ENCODE peak calls at places on chromosomes 5 and 9, in eight cellular contexts. One of them, this sample, is unnamed.

GRCh38 chr5:54658014-54658413 is 140.5 kb downstream of the SNX18 start:
- DNase-seq in transverse colon: no peak
- DNase-seq in spleen: no peak
- DNase-seq in stomach: no peak
- DNase-seq in prostate gland: no peak
- DNase-seq in suprapubic skin: no peak
- DNase-seq in HepG2: no peak
- DNase-seq in H1: no peak
- DNase-seq in this sample: no peak

GRCh38 chr5:39755986-39756385 is 331.2 kb upstream of the DAB2 start:
- DNase-seq in H1: no peak
- DNase-seq in prostate gland: no peak
- DNase-seq in suprapubic skin: no peak
- DNase-seq in spleen: no peak
- DNase-seq in stomach: no peak
- DNase-seq in transverse colon: no peak
- DNase-seq in HepG2: no peak
- DNase-seq in this sample: no peak

GRCh38 chr5:146825033-146825432 is 53.5 kb downstream of the PPP2R2B start:
- DNase-seq in suprapubic skin: no peak
- DNase-seq in prostate gland: no peak
- DNase-seq in H1: no peak
- DNase-seq in spleen: no peak
- DNase-seq in stomach: no peak
- DNase-seq in transverse colon: no peak
- DNase-seq in HepG2: peak; percentile 6
- DNase-seq in this sample: no peak

GRCh38 chr9:34459941-34460340 is 1.3 kb downstream of the DNAI1 start:
- DNase-seq in HepG2: no peak
- DNase-seq in transverse colon: no peak
- DNase-seq in prostate gland: no peak
- DNase-seq in spleen: no peak
- DNase-seq in stomach: no peak
- DNase-seq in H1: no peak
- DNase-seq in suprapubic skin: no peak
- DNase-seq in this sample: no peak

GRCh38 chr9:77433675-77434445 is 214.3 kb downstream of the GNA14 start:
- DNase-seq in spleen: no peak
- DNase-seq in suprapubic skin: no peak
- DNase-seq in stomach: peak; percentile 61
- DNase-seq in H1: no peak
- DNase-seq in prostate gland: peak; percentile 58
- DNase-seq in transverse colon: peak; percentile 55
- DNase-seq in HepG2: peak; percentile 48
- DNase-seq in this sample: peak; percentile 32

GRCh38 chr5:179280095-179280490 is 65.2 kb downstream of the ADAMTS2 start:
- DNase-seq in H1: no peak
- DNase-seq in HepG2: no peak
- DNase-seq in prostate gland: no peak
- DNase-seq in suprapubic skin: no peak
- DNase-seq in transverse colon: no peak
- DNase-seq in stomach: no peak
- DNase-seq in spleen: no peak
- DNase-seq in this sample: no peak

GRCh38 chr5:98432378-98432777 is 341.1 kb upstream of the RGMB start:
- DNase-seq in prostate gland: no peak
- DNase-seq in spleen: no peak
- DNase-seq in stomach: no peak
- DNase-seq in H1: peak; percentile 50
- DNase-seq in HepG2: no peak
- DNase-seq in transverse colon: no peak
- DNase-seq in suprapubic skin: no peak
- DNase-seq in this sample: no peak

GRCh38 chr5:160071521-160072299 is 47.5 kb downstream of the PWWP2A start:
- DNase-seq in H1: no peak
- DNase-seq in stomach: no peak
- DNase-seq in spleen: no peak
- DNase-seq in transverse colon: no peak
- DNase-seq in HepG2: no peak
- DNase-seq in suprapubic skin: no peak
- DNase-seq in prostate gland: no peak
- DNase-seq in this sample: no peak

GRCh38 chr5:138752341-138752950 is 779 bp upstream of the CTNNA1 start:
- DNase-seq in HepG2: peak; percentile 39
- DNase-seq in H1: no peak
- DNase-seq in prostate gland: peak; percentile 44
- DNase-seq in stomach: no peak
- DNase-seq in spleen: no peak
- DNase-seq in transverse colon: peak; percentile 25
- DNase-seq in suprapubic skin: peak; percentile 76
- DNase-seq in this sample: peak; percentile 28

GRCh38 chr9:127196826-127197145 is 67.8 kb upstream of the GARNL3 start:
- DNase-seq in H1: no peak
- DNase-seq in spleen: no peak
- DNase-seq in transverse colon: no peak
- DNase-seq in suprapubic skin: no peak
- DNase-seq in HepG2: no peak
- DNase-seq in stomach: no peak
- DNase-seq in prostate gland: no peak
- DNase-seq in this sample: no peak

GRCh38 chr9:136671646-136672430 is 9.1 kb downstream of the EGFL7 start:
- DNase-seq in stomach: no peak
- DNase-seq in H1: no peak
- DNase-seq in transverse colon: no peak
- DNase-seq in prostate gland: no peak
- DNase-seq in spleen: no peak
- DNase-seq in suprapubic skin: no peak
- DNase-seq in HepG2: no peak
- DNase-seq in this sample: no peak

GRCh38 chr9:126637002-126637849 is 23.5 kb downstream of the LMX1B start:
- DNase-seq in HepG2: no peak
- DNase-seq in H1: no peak
- DNase-seq in stomach: no peak
- DNase-seq in prostate gland: no peak
- DNase-seq in suprapubic skin: no peak
- DNase-seq in spleen: no peak
- DNase-seq in transverse colon: no peak
- DNase-seq in this sample: no peak

GRCh38 chr9:92763721-92764380 is 782 bp downstream of the BICD2 start:
- DNase-seq in H1: no peak
- DNase-seq in stomach: no peak
- DNase-seq in transverse colon: peak; percentile 42
- DNase-seq in HepG2: no peak
- DNase-seq in suprapubic skin: no peak
- DNase-seq in spleen: peak; percentile 93
- DNase-seq in prostate gland: no peak
- DNase-seq in this sample: no peak

GRCh38 chr5:66230551-66230950 is 86.5 kb downstream of the SREK1 start:
- DNase-seq in suprapubic skin: no peak
- DNase-seq in transverse colon: no peak
- DNase-seq in HepG2: no peak
- DNase-seq in H1: no peak
- DNase-seq in prostate gland: no peak
- DNase-seq in stomach: no peak
- DNase-seq in spleen: no peak
- DNase-seq in this sample: no peak

GRCh38 chr5:1015545-1015944 is 6.9 kb downstream of the NKD2 start:
- DNase-seq in HepG2: no peak
- DNase-seq in prostate gland: no peak
- DNase-seq in suprapubic skin: no peak
- DNase-seq in spleen: no peak
- DNase-seq in stomach: no peak
- DNase-seq in transverse colon: no peak
- DNase-seq in H1: no peak
- DNase-seq in this sample: no peak

GRCh38 chr9:121718063-121718462 is 66.6 kb downstream of the DAB2IP start:
- DNase-seq in suprapubic skin: no peak
- DNase-seq in transverse colon: no peak
- DNase-seq in H1: no peak
- DNase-seq in stomach: no peak
- DNase-seq in spleen: no peak
- DNase-seq in prostate gland: no peak
- DNase-seq in HepG2: no peak
- DNase-seq in this sample: no peak

GRCh38 chr5:159510282-159510681 is 180.0 kb upstream of the IL12B start:
- DNase-seq in stomach: no peak
- DNase-seq in HepG2: peak; percentile 3
- DNase-seq in prostate gland: peak; percentile 79
- DNase-seq in transverse colon: peak; percentile 31
- DNase-seq in suprapubic skin: peak; percentile 84
- DNase-seq in H1: peak; percentile 53
- DNase-seq in spleen: peak; percentile 74
- DNase-seq in this sample: peak; percentile 68

GRCh38 chr9:18297532-18297872 is 176.5 kb upstream of the ADAMTSL1 start:
- DNase-seq in HepG2: peak; percentile 4
- DNase-seq in prostate gland: no peak
- DNase-seq in H1: peak; percentile 34
- DNase-seq in spleen: no peak
- DNase-seq in stomach: no peak
- DNase-seq in transverse colon: no peak
- DNase-seq in suprapubic skin: no peak
- DNase-seq in this sample: no peak

GRCh38 chr5:180402716-180403115 is 49.6 kb upstream of the GFPT2 start:
- DNase-seq in H1: no peak
- DNase-seq in transverse colon: no peak
- DNase-seq in prostate gland: no peak
- DNase-seq in HepG2: no peak
- DNase-seq in stomach: no peak
- DNase-seq in suprapubic skin: no peak
- DNase-seq in spleen: no peak
- DNase-seq in this sample: no peak

GRCh38 chr5:12245429-12245828 is 341.2 kb upstream of the CTNND2 start:
- DNase-seq in spleen: no peak
- DNase-seq in HepG2: no peak
- DNase-seq in prostate gland: no peak
- DNase-seq in H1: no peak
- DNase-seq in transverse colon: no peak
- DNase-seq in suprapubic skin: no peak
- DNase-seq in stomach: no peak
- DNase-seq in this sample: no peak

GRCh38 chr5:27140831-27141230 is 102.4 kb upstream of the CDH9 start:
- DNase-seq in suprapubic skin: no peak
- DNase-seq in stomach: no peak
- DNase-seq in H1: no peak
- DNase-seq in spleen: no peak
- DNase-seq in transverse colon: no peak
- DNase-seq in prostate gland: no peak
- DNase-seq in HepG2: no peak
- DNase-seq in this sample: no peak

GRCh38 chr9:95336281-95336680 is 18.8 kb upstream of the FANCC start:
- DNase-seq in HepG2: peak; percentile 30
- DNase-seq in prostate gland: no peak
- DNase-seq in H1: no peak
- DNase-seq in spleen: no peak
- DNase-seq in transverse colon: no peak
- DNase-seq in stomach: no peak
- DNase-seq in suprapubic skin: no peak
- DNase-seq in this sample: no peak

GRCh38 chr9:107770716-107771115 is 281.1 kb upstream of the KLF4 start:
- DNase-seq in suprapubic skin: no peak
- DNase-seq in prostate gland: no peak
- DNase-seq in H1: no peak
- DNase-seq in transverse colon: no peak
- DNase-seq in stomach: no peak
- DNase-seq in HepG2: no peak
- DNase-seq in spleen: no peak
- DNase-seq in this sample: no peak

GRCh38 chr5:122701640-122702523 is 73.0 kb upstream of the SNX2 start:
- DNase-seq in spleen: no peak
- DNase-seq in prostate gland: no peak
- DNase-seq in transverse colon: peak; percentile 9
- DNase-seq in suprapubic skin: no peak
- DNase-seq in stomach: no peak
- DNase-seq in H1: no peak
- DNase-seq in HepG2: no peak
- DNase-seq in this sample: no peak
- TF ChIP-seq POLR2AphosphoS5 in spleen: peak; percentile 71
- TF ChIP-seq POLR2AphosphoS5 in prostate gland: no peak
- TF ChIP-seq POLR2AphosphoS5 in transverse colon: no peak
- TF ChIP-seq POLR2AphosphoS5 in suprapubic skin: no peak
- TF ChIP-seq POLR2AphosphoS5 in stomach: no peak
- TF ChIP-seq POLR2AphosphoS5 in H1: no peak
- TF ChIP-seq POLR2AphosphoS5 in HepG2: no peak
- TF ChIP-seq POLR2AphosphoS5 in this sample: no peak

GRCh38 chr9:3922846-3923245 is 377.0 kb downstream of the GLIS3 start:
- DNase-seq in transverse colon: no peak
- DNase-seq in HepG2: no peak
- DNase-seq in prostate gland: no peak
- DNase-seq in stomach: no peak
- DNase-seq in suprapubic skin: no peak
- DNase-seq in H1: no peak
- DNase-seq in spleen: no peak
- DNase-seq in this sample: no peak
- H3K9me3 ChIP-seq in transverse colon: no peaks in the 10 kb centered on the region
- H3K9me3 ChIP-seq in HepG2: no peaks in the 10 kb centered on the region
- H3K9me3 ChIP-seq in prostate gland: no peaks in the 10 kb centered on the region
- H3K9me3 ChIP-seq in stomach: no peaks in the 10 kb centered on the region
- H3K9me3 ChIP-seq in suprapubic skin: no peaks in the 10 kb centered on the region
- H3K9me3 ChIP-seq in H1: no peaks in the 10 kb centered on the region
- H3K9me3 ChIP-seq in spleen: no peaks in the 10 kb centered on the region
- H3K9me3 ChIP-seq in this sample: no peaks in the 10 kb centered on the region

DNA sequence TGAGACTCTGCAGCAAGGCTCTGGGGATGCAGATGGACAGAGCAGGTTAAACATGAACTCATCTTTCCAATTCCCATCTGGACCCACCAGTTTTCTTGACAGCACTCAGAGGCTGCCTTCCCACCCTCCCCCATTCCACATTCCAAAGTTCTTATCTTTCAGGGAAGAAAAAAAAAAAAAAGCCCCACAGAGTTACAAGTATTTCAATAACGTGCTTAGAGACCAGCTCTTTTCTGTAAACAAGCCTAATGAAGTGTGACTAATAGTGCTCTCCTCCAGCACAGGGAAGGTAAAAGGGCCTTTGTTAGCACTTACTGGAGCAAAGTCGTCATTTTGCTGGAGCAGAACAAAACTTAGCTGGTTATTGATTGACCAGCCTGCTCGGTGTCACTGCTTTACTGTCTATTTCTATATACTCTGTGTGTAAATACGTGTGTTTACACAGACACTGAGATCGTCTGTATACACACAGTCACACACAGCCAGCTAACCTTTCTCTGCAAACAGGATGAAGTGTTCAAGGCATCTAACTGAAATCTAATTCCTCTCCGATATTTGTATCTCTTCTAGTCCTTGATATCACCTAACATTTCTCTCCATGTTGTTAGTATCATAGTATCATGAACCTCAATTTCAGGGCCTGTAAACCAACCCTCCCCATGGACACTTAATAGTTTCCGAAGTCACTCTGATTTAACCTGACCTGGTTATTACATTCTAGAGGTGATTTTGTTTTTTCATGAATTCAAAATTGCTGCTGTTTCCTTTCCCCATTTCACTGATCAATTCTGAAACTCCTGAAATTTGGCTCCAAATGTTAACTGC is 84.9 kb downstream of the ZNF608 start:
- DNase-seq in stomach: peak; percentile 37
- DNase-seq in H1: peak; percentile 58
- DNase-seq in suprapubic skin: no peak
- DNase-seq in HepG2: peak; percentile 99
- DNase-seq in prostate gland: no peak
- DNase-seq in transverse colon: no peak
- DNase-seq in spleen: no peak
- DNase-seq in this sample: no peak
- TF ChIP-seq POLR2AphosphoS5 in stomach: peak; percentile 42
- TF ChIP-seq POLR2AphosphoS5 in H1: no peak
- TF ChIP-seq POLR2AphosphoS5 in suprapubic skin: no peak
- TF ChIP-seq POLR2AphosphoS5 in HepG2: no peak
- TF ChIP-seq POLR2AphosphoS5 in prostate gland: no peak
- TF ChIP-seq POLR2AphosphoS5 in transverse colon: no peak
- TF ChIP-seq POLR2AphosphoS5 in spleen: no peak
- TF ChIP-seq POLR2AphosphoS5 in this sample: no peak

GRCh38 chr5:87340716-87341115 is 72.0 kb downstream of the CCNH start:
- DNase-seq in H1: no peak
- DNase-seq in stomach: no peak
- DNase-seq in spleen: no peak
- DNase-seq in HepG2: no peak
- DNase-seq in prostate gland: no peak
- DNase-seq in suprapubic skin: no peak
- DNase-seq in transverse colon: no peak
- DNase-seq in this sample: no peak
- H3K9me3 ChIP-seq in H1: no peaks in the 10 kb centered on the region
- H3K9me3 ChIP-seq in stomach: no peaks in the 10 kb centered on the region
- H3K9me3 ChIP-seq in spleen: no peaks in the 10 kb centered on the region
- H3K9me3 ChIP-seq in HepG2: no peaks in the 10 kb centered on the region
- H3K9me3 ChIP-seq in prostate gland: no peaks in the 10 kb centered on the region
- H3K9me3 ChIP-seq in suprapubic skin: no peaks in the 10 kb centered on the region
- H3K9me3 ChIP-seq in transverse colon: no peaks in the 10 kb centered on the region
- H3K9me3 ChIP-seq in this sample: no peaks in the 10 kb centered on the region